ENCODE peak calls at places on chromosomes 4 and X, in five cellular contexts. D, Z, K, N and R are unnamed samples.

GRCh38 chr4:20698382-20698781 is 1.9 kb upstream of the PACRGL start:
- DNase-seq in D (no peak), Z (no peak), K (no peak), N (no peak), R (no peak)

GRCh38 chrX:39677987-39678840 is 419.5 kb downstream of the BCOR start:
- DNase-seq in D (peak; percentile 23), Z (no peak), K (no peak), N (no peak), R (no peak)

GRCh38 chr4:137471461-137471860 is 60.8 kb downstream of the PCDH18 start:
- DNase-seq in D (no peak), Z (no peak), K (no peak), N (no peak), R (no peak)

GRCh38 chrX:111506826-111507225 is 4.6 kb upstream of the SERTM2 start:
- DNase-seq in D (no peak), Z (no peak), K (no peak), N (no peak), R (no peak)

GRCh38 chr4:6916587-6917444 is 7.2 kb downstream of the TBC1D14 start:
- DNase-seq in D (no peak), Z (no peak), K (no peak), N (peak; percentile 80), R (no peak)

GRCh38 chr4:114284629-114285028 is 305.2 kb upstream of the ARSJ start:
- DNase-seq in D (no peak), Z (no peak), K (no peak), N (no peak), R (no peak)

GRCh38 chrX:119240356-119240755 is 4.3 kb downstream of the PGRMC1 start:
- DNase-seq in D (no peak), Z (no peak), K (no peak), N (no peak), R (no peak)

GRCh38 chrX:154546354-154547244 is at the start of gene G6PD:
- DNase-seq in D (peak; percentile 74), Z (peak; percentile 80), K (peak; percentile 65), N (peak; percentile 83), R (no peak)

GRCh38 chr4:89496851-89497250 is 189.3 kb upstream of the GPRIN3 start:
- DNase-seq in D (no peak), Z (no peak), K (no peak), N (no peak), R (no peak)

GRCh38 chrX:38358274-38358673 is 5.9 kb downstream of the OTC start:
- DNase-seq in D (no peak), Z (no peak), K (no peak), N (no peak), R (no peak)

GRCh38 chr4:106587558-106587957 is 219.0 kb upstream of the GIMD1 start:
- DNase-seq in D (no peak), Z (no peak), K (no peak), N (no peak), R (no peak)

GRCh38 chr4:82268050-82268825 is 105.6 kb downstream of the HNRNPD start:
- DNase-seq in D (peak; percentile 28), Z (peak; percentile 23), K (peak; percentile 54), N (peak; percentile 49), R (no peak)

GRCh38 chr4:187491421-187491820 is 504.1 kb upstream of the ZFP42 start:
- DNase-seq in D (no peak), Z (no peak), K (no peak), N (no peak), R (no peak)

GRCh38 chrX:129522184-129523059 is 868 bp downstream of the SMARCA1 start:
- DNase-seq in D (peak; percentile 34), Z (peak; percentile 47), K (peak; percentile 28), N (peak; percentile 31), R (peak; percentile 71)

GRCh38 chr4:6909970-6910339 is 329 bp downstream of the TBC1D14 start:
- DNase-seq in D (peak; percentile 56), Z (peak; percentile 43), K (no peak), N (peak; percentile 39), R (peak; percentile 84)

GRCh38 chrX:120514236-120514635 is 45.1 kb upstream of the LAMP2 start:
- DNase-seq in D (no peak), Z (no peak), K (no peak), N (no peak), R (no peak)

GRCh38 chr4:98026362-98026761 is 116.9 kb downstream of the STPG2 start:
- DNase-seq in D (no peak), Z (no peak), K (no peak), N (no peak), R (no peak)

GRCh38 chrX:53695901-53696300 is 9.4 kb upstream of the HUWE1 start:
- DNase-seq in D (no peak), Z (no peak), K (no peak), N (no peak), R (no peak)

GRCh38 chr4:149110499-149110898 is 668.3 kb upstream of the NR3C2 start:
- DNase-seq in D (no peak), Z (no peak), K (no peak), N (peak; percentile 7), R (no peak)

GRCh38 chrX:80550722-80551121 is 130.5 kb downstream of the TENT5D start:
- DNase-seq in D (no peak), Z (no peak), K (no peak), N (no peak), R (no peak)

GRCh38 chrX:55264816-55265215 is at the start of gene PAGE3:
- DNase-seq in D (no peak), Z (no peak), K (no peak), N (no peak), R (no peak)

GRCh38 chrX:102063445-102064074 is 61.9 kb upstream of the TCEAL2 start:
- DNase-seq in D (no peak), Z (no peak), K (no peak), N (no peak), R (no peak)

GRCh38 chr4:48841045-48841827 is 10.3 kb downstream of the OCIAD1 start:
- DNase-seq in D (no peak), Z (no peak), K (no peak), N (no peak), R (no peak)

GRCh38 chrX:107714196-107714811 is 61.3 kb downstream of the TSC22D3 start:
- DNase-seq in D (no peak), Z (no peak), K (no peak), N (peak; percentile 16), R (no peak)

DNA sequence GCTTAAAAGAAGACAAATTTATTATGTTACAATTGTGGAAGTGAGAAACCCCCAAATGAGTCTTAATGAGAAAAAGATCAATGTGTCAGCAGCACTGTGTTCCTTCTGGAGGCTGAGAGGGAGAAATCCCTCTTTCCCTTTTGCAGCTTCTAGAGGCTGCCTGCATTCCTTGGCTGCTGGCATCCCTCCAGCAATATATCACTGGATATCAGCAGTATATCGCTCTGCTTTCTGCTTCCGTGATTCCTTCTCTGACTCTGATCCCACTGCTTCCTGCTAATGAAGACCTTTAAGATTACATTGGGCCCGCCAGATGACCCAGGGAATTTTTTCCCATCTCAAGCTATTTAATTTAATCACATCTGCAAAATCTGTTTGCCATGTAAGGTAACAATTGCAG is 1008.0 kb downstream of the RAPGEF2 start:
- DNase-seq in D (no peak), Z (no peak), K (no peak), N (no peak), R (no peak)
- H3K9me3 ChIP-seq in D (peaks cover 66% of the 10 kb centered on the region), Z (peaks cover 5% of the 10 kb centered on the region), K (peaks cover 10% of the 10 kb centered on the region), N (peaks cover 7% of the 10 kb centered on the region), R (no peaks in the 10 kb centered on the region)

DNA sequence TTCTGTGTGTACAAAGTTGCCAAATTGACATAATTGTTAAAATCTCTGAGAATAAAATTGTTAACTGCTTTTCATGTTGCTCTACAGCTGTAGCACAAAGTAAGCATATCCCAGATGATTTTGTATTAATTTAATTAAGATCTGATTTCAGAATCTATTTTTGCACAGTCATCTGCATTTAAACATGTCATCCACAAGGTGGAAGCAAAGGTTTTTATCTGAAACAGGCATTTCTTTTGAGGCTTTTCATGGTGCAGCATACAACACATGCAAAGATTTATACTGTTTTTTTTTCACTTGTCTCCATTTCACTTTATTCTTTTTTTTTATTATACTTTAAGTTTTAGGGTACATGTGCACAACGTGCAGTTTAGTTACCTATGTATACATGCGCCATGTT is 51.2 kb downstream of the GC start:
- DNase-seq in D (no peak), Z (no peak), K (no peak), N (no peak), R (no peak)
- TF ChIP-seq CTCF in D (peak; percentile 42), Z (peak; percentile 56), K (peak; percentile 11), N (peak; percentile 42), R (peak; percentile 36)

GRCh38 chrX:133018229-133018628 is 59.8 kb upstream of the HS6ST2 start:
- DNase-seq in D (no peak), Z (no peak), K (no peak), N (no peak), R (no peak)
- H3K9me3 ChIP-seq in D (no peaks in the 10 kb centered on the region), Z (no peaks in the 10 kb centered on the region), K (no peaks in the 10 kb centered on the region), N (no peaks in the 10 kb centered on the region), R (no peaks in the 10 kb centered on the region)

GRCh38 chr4:118032691-118033090 is 1.6 kb upstream of the NDST3 start:
- DNase-seq in D (no peak), Z (no peak), K (no peak), N (no peak), R (no peak)

GRCh38 chr4:118036336-118036735 is 2.0 kb downstream of the NDST3 start:
- DNase-seq in D (no peak), Z (no peak), K (no peak), N (no peak), R (no peak)

GRCh38 chr4:118033148-118034060 is 882 bp upstream of the NDST3 start:
- DNase-seq in D (no peak), Z (peak; percentile 16), K (no peak), N (peak; percentile 69), R (peak; percentile 77)

GRCh38 chr4:118035309-118035708 is 1.0 kb downstream of the NDST3 start:
- DNase-seq in D (no peak), Z (no peak), K (no peak), N (no peak), R (no peak)

GRCh38 chr4:118034061-118034785 is at the start of gene NDST3:
- DNase-seq in D (no peak), Z (no peak), K (peak; percentile 26), N (peak; percentile 39), R (peak; percentile 68)
- TF ChIP-seq CTCF in D (peak; percentile 16), Z (peak; percentile 33), K (peak; percentile 42), N (peak; percentile 25), R (peak; percentile 34)

GRCh38 chrX:151694661-151695582 is at the start of gene PRRG3:
- DNase-seq in D (no peak), Z (peak; percentile 24), K (no peak), N (no peak), R (no peak)

GRCh38 chrX:151699746-151700145 is 4.5 kb downstream of the PRRG3 start:
- DNase-seq in D (no peak), Z (no peak), K (no peak), N (no peak), R (no peak)

GRCh38 chrX:151698485-151698884 is 3.2 kb downstream of the PRRG3 start:
- DNase-seq in D (no peak), Z (no peak), K (no peak), N (no peak), R (no peak)

GRCh38 chrX:151695583-151695930 is 299 bp downstream of the PRRG3 start:
- DNase-seq in D (no peak), Z (no peak), K (no peak), N (no peak), R (no peak)

GRCh38 chrX:151697537-151697936 is 2.3 kb downstream of the PRRG3 start:
- DNase-seq in D (no peak), Z (no peak), K (no peak), N (no peak), R (no peak)
- H3K9me3 ChIP-seq in D (no peaks in the 10 kb centered on the region), Z (no peaks in the 10 kb centered on the region), K (no peaks in the 10 kb centered on the region), N (no peaks in the 10 kb centered on the region), R (no peaks in the 10 kb centered on the region)

GRCh38 chr4:151957163-151957562 is 196.4 kb upstream of the GATB start:
- DNase-seq in D (no peak), Z (peak; percentile 16), K (no peak), N (no peak), R (no peak)
- TF ChIP-seq CTCF in D (peak; percentile 10), Z (peak; percentile 24), K (no peak), N (no peak), R (no peak)

GRCh38 chr4:3716876-3717235 is 49.3 kb upstream of the ADRA2C start:
- DNase-seq in D (peak; percentile 7), Z (no peak), K (no peak), N (no peak), R (no peak)
- H3K9me3 ChIP-seq in D (peaks cover 10% of the 10 kb centered on the region), Z (peaks cover 2% of the 10 kb centered on the region), K (peaks cover 8% of the 10 kb centered on the region), N (no peaks in the 10 kb centered on the region), R (no peaks in the 10 kb centered on the region)